ENCODE peak calls at places on chromosomes 12 and 14, in six cellular contexts. M, U, T, W, I and C are unnamed samples.

GRCh38 chr12:11814362-11814761 is 164.9 kb downstream of the ETV6 start:
- DNase-seq in W (no peak), T (peak), I (peak), U (no peak), M (peak), C (no peak)

GRCh38 chr12:120115692-120116442 is 686 bp downstream of the RAB35 start:
- DNase-seq in U (no peak), M (peak), T (peak), I (no peak), W (no peak), C (peak)

GRCh38 chr14:58104808-58105207 is 47.2 kb downstream of the ARMH4 start:
- DNase-seq in M (peak), U (no peak), I (peak), W (no peak), T (peak), C (no peak)

GRCh38 chr12:108773798-108774788 is 42.8 kb upstream of the CORO1C start:
- DNase-seq in M (peak), W (peak), T (peak), I (peak), U (no peak), C (peak)

GRCh38 chr12:125187780-125188741 is 122.8 kb downstream of the AACS start:
- DNase-seq in M (peak), I (no peak), T (peak), U (no peak), W (no peak), C (no peak)

GRCh38 chr12:2225736-2226135 is 172.9 kb downstream of the CACNA1C start:
- DNase-seq in U (no peak), T (peak), W (no peak), M (no peak), I (peak), C (no peak)

GRCh38 chr12:107474639-107475539 is 210.7 kb upstream of the PWP1 start:
- DNase-seq in I (no peak), W (no peak), U (no peak), M (no peak), T (no peak), C (no peak)

GRCh38 chr12:108515916-108516315 is 839 bp downstream of the FICD start:
- DNase-seq in T (peak), U (no peak), M (no peak), I (no peak), W (no peak), C (no peak)

GRCh38 chr14:29865299-29865698 is 62.3 kb downstream of the PRKD1 start:
- DNase-seq in T (no peak), I (no peak), U (no peak), W (no peak), M (no peak), C (no peak)

GRCh38 chr14:101241147-101241546 is 320.1 kb upstream of the DIO3 start:
- DNase-seq in U (no peak), T (no peak), M (no peak), W (no peak), I (no peak), C (no peak)

GRCh38 chr12:52079576-52080402 is at the start of gene SMIM41:
- DNase-seq in U (no peak), W (no peak), M (no peak), T (no peak), I (no peak), C (peak)

GRCh38 chr14:75771614-75772013 is 110.6 kb downstream of the TTLL5 start:
- DNase-seq in W (no peak), U (no peak), T (no peak), M (no peak), I (no peak), C (no peak)

GRCh38 chr12:5590316-5590715 is 158.4 kb downstream of the NTF3 start:
- DNase-seq in M (no peak), I (no peak), U (no peak), T (no peak), W (no peak), C (no peak)

GRCh38 chr12:91139264-91139663 is 28.0 kb upstream of the LUM start:
- DNase-seq in M (peak), W (no peak), I (no peak), U (no peak), T (peak), C (no peak)

GRCh38 chr14:104304451-104305351 is 166.3 kb downstream of the KIF26A start:
- DNase-seq in I (no peak), M (no peak), U (no peak), T (no peak), W (no peak), C (no peak)

GRCh38 chr12:28253175-28253641 is 63.0 kb downstream of the CCDC91 start:
- DNase-seq in U (peak), M (peak), W (no peak), T (no peak), I (peak), C (no peak)